ENCODE peak calls at places on chromosome 14, in five cellular contexts. W is activated naive CD8-positive, alpha-beta T cell treated with anti-CD3 and anti-CD28 coated beads for 36 hours; P is SJSA1; B is iPS-NIHi11; K is stomach. T is an unnamed sample.

GRCh38 chr14:73661872-73662271 is 17.1 kb downstream of the DNAL1 start:
- DNase-seq in W (no peak), P (no peak), B (no peak), K (no peak), T (no peak)

GRCh38 chr14:78835052-78835451 is 664.9 kb downstream of the NRXN3 start:
- DNase-seq in W (no peak), P (no peak), B (no peak), K (no peak), T (no peak)

GRCh38 chr14:75842624-75843023 is 139.2 kb downstream of the TGFB3 start:
- DNase-seq in W (no peak), P (no peak), B (no peak), K (no peak), T (no peak)

GRCh38 chr14:105979446-105979845 is 453.1 kb downstream of the TMEM121 start:
- DNase-seq in W (no peak), P (no peak), B (no peak), K (no peak), T (no peak)

GRCh38 chr14:67446371-67447032 is 34.5 kb upstream of the PLEK2 start:
- DNase-seq in W (no peak), P (no peak), B (no peak), K (no peak), T (no peak)

GRCh38 chr14:103356151-103356766 is 22.2 kb downstream of the EIF5 start:
- DNase-seq in W (no peak), P (no peak), B (no peak), K (no peak), T (no peak)

GRCh38 chr14:33271891-33272290 is 333.2 kb downstream of the NPAS3 start:
- DNase-seq in W (no peak), P (no peak), B (no peak), K (no peak), T (no peak)

GRCh38 chr14:61385002-61385685 is 63.8 kb downstream of the PRKCH start:
- DNase-seq in W (peak; percentile 48), P (peak; percentile 27), B (no peak), K (no peak), T (no peak)

T was measured in neural progenitor cell.